ENCODE peak calls at places on chromosomes 13 and 19, in four cellular contexts. O is H9, W is mesendoderm, I is H1. N is an unnamed sample.
A peak's percentile ranks its signal among the peaks of the same experiment; 100 is the strongest.

GRCh38 chr13:20570540-20570939 is 3.6 kb downstream of the IFT88 start:
- DNase-seq in O (no peak), W (no peak), I (no peak), N (peak; percentile 49)

GRCh38 chr13:99931462-99931861 is 40.1 kb downstream of the ZIC5 start:
- DNase-seq in W (no peak), I (no peak), O (no peak), N (no peak)

GRCh38 chr13:106530907-106531520 is 4.4 kb downstream of the EFNB2 start:
- DNase-seq in W (peak; percentile 63), O (no peak), I (no peak), N (no peak)

GRCh38 chr13:95099541-95099940 is 201.7 kb downstream of the ABCC4 start:
- DNase-seq in I (no peak), O (no peak), W (no peak), N (peak; percentile 28)

GRCh38 chr19:14494910-14495677 is 833 bp downstream of the GIPC1 start:
- DNase-seq in I (no peak), W (no peak), O (no peak), N (no peak)

GRCh38 chr13:27309967-27310598 is 39.5 kb downstream of the RASL11A start:
- DNase-seq in W (peak; percentile 11), O (no peak), I (no peak), N (peak; percentile 57)

GRCh38 chr19:46435009-46435408 is 6.3 kb upstream of the PNMA8C start:
- DNase-seq in W (no peak), O (no peak), I (no peak), N (no peak)

GRCh38 chr19:49570138-49570856 is 10.1 kb downstream of the NOSIP start:
- DNase-seq in O (peak; percentile 73), W (peak; percentile 91), I (no peak), N (peak; percentile 84)

GRCh38 chr19:7902796-7903243 is 857 bp upstream of the MAP2K7 start:
- DNase-seq in I (no peak), W (no peak), O (no peak), N (no peak)

GRCh38 chr13:112905990-112906641 is 62.9 kb upstream of the MCF2L start:
- DNase-seq in I (peak; percentile 59), O (peak; percentile 93), W (peak; percentile 79), N (no peak)

GRCh38 chr19:55257461-55258411 is 1.1 kb downstream of the PPP6R1 start:
- DNase-seq in I (no peak), W (peak; percentile 40), O (no peak), N (peak; percentile 32)

GRCh38 chr19:17282488-17283256 is 971 bp downstream of the ANKLE1 start:
- DNase-seq in I (no peak), W (peak; percentile 89), O (peak; percentile 92), N (peak; percentile 62)
- H3K56ac ChIP-seq in I (no peak overlapping the region), W (peak overlapping the region; percentile 83), O (no peak overlapping the region), N (no peak overlapping the region)

DNA sequence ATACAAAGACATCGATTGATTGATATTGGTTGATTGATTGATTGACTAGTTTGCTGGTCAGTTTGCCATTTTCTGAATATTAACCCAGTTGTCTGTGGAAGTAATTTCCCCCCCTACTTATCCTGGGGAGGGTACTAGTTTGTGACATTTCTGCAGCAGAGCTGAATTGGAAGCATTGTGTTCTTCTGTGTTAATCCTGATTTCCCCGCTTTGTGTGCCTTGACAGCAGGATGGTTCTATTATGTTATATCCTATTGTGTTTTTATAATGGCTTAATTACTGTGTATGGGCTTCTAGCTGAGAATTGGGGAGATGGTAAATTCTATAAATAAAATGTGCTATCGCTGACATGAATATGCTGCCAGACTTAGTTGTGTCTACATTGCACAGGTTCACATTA is 499.7 kb downstream of the COG6 start:
- DNase-seq in I (no peak), O (no peak), W (no peak), N (no peak)
- H3K56ac ChIP-seq in I (no peak overlapping the region), O (no peak overlapping the region), W (no peak overlapping the region), N (no peak overlapping the region)

GRCh38 chr19:4539169-4539696 is 603 bp downstream of the LRG1 start:
- DNase-seq in O (no peak), I (no peak), W (no peak), N (no peak)

GRCh38 chr19:4541114-4541805 is 1.4 kb upstream of the LRG1 start:
- DNase-seq in O (no peak), W (no peak), I (no peak), N (no peak)

GRCh38 chr19:4538601-4538954 is 1.3 kb downstream of the LRG1 start:
- DNase-seq in W (no peak), I (no peak), O (no peak), N (no peak)

GRCh38 chr19:4537953-4538600 is 1.8 kb downstream of the LRG1 start:
- DNase-seq in O (peak; percentile 64), I (no peak), W (peak; percentile 57), N (no peak)

DNA sequence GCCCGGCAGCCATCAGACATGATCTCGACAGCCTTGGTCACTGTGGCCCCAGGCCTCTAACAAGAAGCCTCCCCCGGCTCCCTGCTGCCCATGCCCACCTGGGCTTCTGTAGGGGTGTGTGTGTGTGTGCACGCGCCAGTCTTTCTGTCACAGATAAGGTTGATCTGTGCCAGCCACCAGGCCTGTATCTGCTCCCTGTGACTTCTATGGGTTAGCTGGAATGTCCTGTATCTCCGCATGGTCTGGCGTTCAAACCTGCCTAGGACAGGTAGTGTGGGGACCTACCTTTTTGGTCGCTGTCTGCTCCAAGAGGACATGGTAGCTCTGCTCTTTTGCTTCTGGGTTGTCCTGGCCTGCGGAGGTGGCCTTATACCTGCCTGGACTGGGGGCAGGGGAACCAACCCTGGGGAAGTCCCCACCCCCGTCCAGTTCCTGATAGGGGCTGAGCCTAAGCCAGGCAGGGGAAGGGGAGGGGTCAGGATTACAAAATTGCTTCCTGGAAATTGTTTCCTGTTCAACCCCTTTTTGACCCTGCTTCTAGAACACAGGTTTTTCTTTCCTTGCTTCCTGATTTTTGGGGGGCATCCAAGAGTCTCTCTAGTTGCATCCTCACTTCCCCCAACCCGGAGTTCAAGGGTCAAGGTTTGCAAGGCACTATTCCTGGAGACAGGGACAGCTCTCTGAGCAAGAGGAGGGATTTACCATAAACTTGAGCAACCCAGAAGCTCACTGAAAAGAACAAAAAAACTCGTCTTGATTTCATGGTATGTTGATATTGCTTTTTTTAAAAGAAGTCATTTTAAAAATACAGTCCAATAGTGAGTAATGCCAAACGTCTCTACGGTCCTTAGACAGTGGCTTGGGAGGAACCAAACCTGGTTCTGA is at the start of gene LRG1:
- DNase-seq in W (peak; percentile 25), O (no peak), I (no peak), N (no peak)
- H3K56ac ChIP-seq in W (peak within 1 kb of the TSS; percentile 17), O (no peak within 1 kb of the TSS), I (no peak within 1 kb of the TSS), N (no peak within 1 kb of the TSS)

DNA sequence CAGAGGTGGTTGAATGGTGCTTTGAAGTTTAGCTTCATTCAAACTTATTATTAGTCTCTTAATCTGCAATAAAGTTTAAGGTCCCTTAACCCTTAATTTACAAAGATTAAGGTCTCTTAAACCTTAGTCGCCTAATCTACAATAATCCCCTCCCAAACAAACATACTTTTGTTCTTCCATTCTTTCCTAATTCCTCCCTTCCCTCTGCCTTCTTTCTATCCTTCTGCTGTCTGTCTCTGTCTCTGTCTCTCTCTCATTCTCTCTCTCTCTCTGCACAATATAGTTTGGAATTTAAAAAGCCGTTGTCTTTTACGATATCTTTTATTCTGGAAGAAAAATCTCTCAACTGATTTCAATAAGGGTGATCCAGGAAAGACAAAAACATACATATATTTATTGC is 1096.8 kb upstream of the ATXN8OS start:
- DNase-seq in I (no peak), W (no peak), O (no peak), N (no peak)
- H3K56ac ChIP-seq in I (peak overlapping the region; percentile 46), W (no peak overlapping the region), O (no peak overlapping the region), N (no peak overlapping the region)

GRCh38 chr13:30158774-30159445 is 148.4 kb downstream of the KATNAL1 start:
- DNase-seq in W (no peak), O (no peak), I (no peak), N (peak; percentile 71)
- H3K56ac ChIP-seq in W (peak overlapping the region; percentile 42), O (no peak overlapping the region), I (no peak overlapping the region), N (no peak overlapping the region)

DNA sequence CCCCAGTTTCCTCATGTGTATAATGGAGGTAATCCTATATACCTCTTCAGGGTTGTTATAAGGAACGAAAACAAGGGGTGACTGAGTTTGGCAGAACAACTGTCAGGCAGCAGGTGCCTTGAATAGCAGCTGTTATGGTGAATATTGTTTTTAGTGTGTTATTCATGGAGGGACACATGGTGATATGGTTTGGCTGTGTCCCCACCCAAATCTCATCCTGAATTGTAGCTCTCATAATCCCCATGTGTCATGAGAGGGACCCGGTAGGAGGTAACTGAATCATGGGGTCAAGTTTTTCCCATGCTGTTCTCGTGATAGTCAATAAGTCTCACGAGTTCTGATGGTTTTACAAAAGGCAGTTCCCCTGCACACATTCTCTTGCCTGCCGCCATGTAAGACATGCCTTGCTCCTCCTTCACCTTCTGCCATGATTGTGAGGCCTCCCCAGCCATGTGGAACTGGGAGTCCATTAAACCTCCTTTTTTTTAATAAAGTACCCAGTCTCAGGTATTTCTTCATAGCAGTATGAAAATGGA is 12.2 kb downstream of the IGSF23 start:
- DNase-seq in W (no peak), I (no peak), O (no peak), N (peak; percentile 77)
- H3K56ac ChIP-seq in W (no peak overlapping the region), I (no peak overlapping the region), O (no peak overlapping the region), N (peak overlapping the region; percentile 41)

GRCh38 chr19:629961-630714 is 3.2 kb downstream of the POLRMT start:
- DNase-seq in I (no peak), O (no peak), W (no peak), N (no peak)
- H3K56ac ChIP-seq in I (no peak overlapping the region), O (no peak overlapping the region), W (no peak overlapping the region), N (no peak overlapping the region)

N was measured in IMR-90.